ENCODE peak calls at places on chromosome 11, in six cellular contexts. One of them, this sample, is unnamed.

GRCh38 chr11:15505155-15505554 is 390.4 kb downstream of the INSC start:
- DNase-seq in A549: no peak
- DNase-seq in HepG2: no peak
- DNase-seq in endothelial cell of umbilical vein: no peak
- DNase-seq in GM12878: no peak
- DNase-seq in K562: no peak
- DNase-seq in this sample: no peak

GRCh38 chr11:93648168-93648567 is 13.3 kb upstream of the CEP295 start:
- DNase-seq in A549: no peak
- DNase-seq in HepG2: peak; percentile 30
- DNase-seq in endothelial cell of umbilical vein: peak; percentile 7
- DNase-seq in GM12878: no peak
- DNase-seq in K562: no peak
- DNase-seq in this sample: peak; percentile 49

GRCh38 chr11:2685051-2685450 is 14.7 kb downstream of the KCNQ1OT1 start:
- DNase-seq in A549: no peak
- DNase-seq in HepG2: no peak
- DNase-seq in endothelial cell of umbilical vein: no peak
- DNase-seq in GM12878: no peak
- DNase-seq in K562: no peak
- DNase-seq in this sample: no peak

GRCh38 chr11:76605338-76606074 is 65.0 kb downstream of the LRRC32 start:
- DNase-seq in A549: no peak
- DNase-seq in HepG2: no peak
- DNase-seq in endothelial cell of umbilical vein: no peak
- DNase-seq in GM12878: no peak
- DNase-seq in K562: no peak
- DNase-seq in this sample: no peak

GRCh38 chr11:7967826-7968225 is 2.6 kb upstream of the NLRP10 start:
- DNase-seq in A549: no peak
- DNase-seq in HepG2: no peak
- DNase-seq in endothelial cell of umbilical vein: no peak
- DNase-seq in GM12878: no peak
- DNase-seq in K562: no peak
- DNase-seq in this sample: no peak

GRCh38 chr11:68750197-68750987 is 928 bp downstream of the TESMIN start:
- DNase-seq in A549: no peak
- DNase-seq in HepG2: no peak
- DNase-seq in endothelial cell of umbilical vein: no peak
- DNase-seq in GM12878: no peak
- DNase-seq in K562: peak; percentile 45
- DNase-seq in this sample: no peak

GRCh38 chr11:12717851-12718291 is 43.6 kb downstream of the TEAD1 start:
- DNase-seq in A549: no peak
- DNase-seq in HepG2: no peak
- DNase-seq in endothelial cell of umbilical vein: no peak
- DNase-seq in GM12878: peak; percentile 74
- DNase-seq in K562: no peak
- DNase-seq in this sample: no peak

GRCh38 chr11:14898286-14899086 is 6.5 kb upstream of the CYP2R1 start:
- DNase-seq in A549: no peak
- DNase-seq in HepG2: no peak
- DNase-seq in endothelial cell of umbilical vein: no peak
- DNase-seq in GM12878: no peak
- DNase-seq in K562: no peak
- DNase-seq in this sample: peak; percentile 76

GRCh38 chr11:7964261-7964660 is 986 bp downstream of the NLRP10 start:
- DNase-seq in A549: no peak
- DNase-seq in HepG2: no peak
- DNase-seq in endothelial cell of umbilical vein: no peak
- DNase-seq in GM12878: no peak
- DNase-seq in K562: no peak
- DNase-seq in this sample: no peak

GRCh38 chr11:60872952-60873524 is 5.7 kb downstream of the ZP1 start:
- DNase-seq in A549: no peak
- DNase-seq in HepG2: peak; percentile 34
- DNase-seq in endothelial cell of umbilical vein: no peak
- DNase-seq in GM12878: no peak
- DNase-seq in K562: no peak
- DNase-seq in this sample: peak; percentile 68

GRCh38 chr11:8039530-8040260 is 41.3 kb upstream of the TUB start:
- DNase-seq in A549: no peak
- DNase-seq in HepG2: no peak
- DNase-seq in endothelial cell of umbilical vein: no peak
- DNase-seq in GM12878: no peak
- DNase-seq in K562: peak; percentile 25
- DNase-seq in this sample: no peak

GRCh38 chr11:94895451-94895850 is 77.9 kb downstream of the CWC15 start:
- DNase-seq in A549: no peak
- DNase-seq in HepG2: no peak
- DNase-seq in endothelial cell of umbilical vein: peak; percentile 42
- DNase-seq in GM12878: no peak
- DNase-seq in K562: peak; percentile 1
- DNase-seq in this sample: no peak

GRCh38 chr11:4048340-4048739 is 46.3 kb upstream of the RRM1 start:
- DNase-seq in A549: no peak
- DNase-seq in HepG2: no peak
- DNase-seq in endothelial cell of umbilical vein: no peak
- DNase-seq in GM12878: no peak
- DNase-seq in K562: no peak
- DNase-seq in this sample: no peak

GRCh38 chr11:112770487-112770886 is 190.7 kb upstream of the NCAM1 start:
- DNase-seq in A549: no peak
- DNase-seq in HepG2: no peak
- DNase-seq in endothelial cell of umbilical vein: no peak
- DNase-seq in GM12878: no peak
- DNase-seq in K562: no peak
- DNase-seq in this sample: no peak

GRCh38 chr11:36372101-36372767 is 76.1 kb downstream of the PRR5L start:
- DNase-seq in A549: no peak
- DNase-seq in HepG2: no peak
- DNase-seq in endothelial cell of umbilical vein: no peak
- DNase-seq in GM12878: no peak
- DNase-seq in K562: no peak
- DNase-seq in this sample: peak; percentile 34

GRCh38 chr11:131724436-131724995 is 354.1 kb downstream of the NTM start:
- DNase-seq in A549: no peak
- DNase-seq in HepG2: no peak
- DNase-seq in endothelial cell of umbilical vein: no peak
- DNase-seq in GM12878: no peak
- DNase-seq in K562: no peak
- DNase-seq in this sample: no peak

GRCh38 chr11:93843906-93844305 is 6.5 kb downstream of the VSTM5 start:
- DNase-seq in A549: no peak
- DNase-seq in HepG2: no peak
- DNase-seq in endothelial cell of umbilical vein: no peak
- DNase-seq in GM12878: no peak
- DNase-seq in K562: no peak
- DNase-seq in this sample: no peak

GRCh38 chr11:18794956-18795355 is 3.4 kb upstream of the PTPN5 start:
- DNase-seq in A549: no peak
- DNase-seq in HepG2: no peak
- DNase-seq in endothelial cell of umbilical vein: no peak
- DNase-seq in GM12878: no peak
- DNase-seq in K562: no peak
- DNase-seq in this sample: no peak

GRCh38 chr11:11148104-11148509 is 204.9 kb downstream of the CSNK2A3 start:
- DNase-seq in A549: no peak
- DNase-seq in HepG2: no peak
- DNase-seq in endothelial cell of umbilical vein: no peak
- DNase-seq in GM12878: no peak
- DNase-seq in K562: no peak
- DNase-seq in this sample: peak; percentile 26

GRCh38 chr11:61733120-61733978 is 19.1 kb upstream of the MYRF start:
- DNase-seq in A549: peak; percentile 95
- DNase-seq in HepG2: peak; percentile 58
- DNase-seq in endothelial cell of umbilical vein: peak; percentile 66
- DNase-seq in GM12878: peak; percentile 12
- DNase-seq in K562: peak; percentile 88
- DNase-seq in this sample: peak; percentile 81

GRCh38 chr11:126405374-126405773 is 49.9 kb downstream of the ST3GAL4 start:
- DNase-seq in A549: no peak
- DNase-seq in HepG2: no peak
- DNase-seq in endothelial cell of umbilical vein: no peak
- DNase-seq in GM12878: no peak
- DNase-seq in K562: no peak
- DNase-seq in this sample: no peak

GRCh38 chr11:1826552-1827094 is 8.2 kb upstream of the SYT8 start:
- DNase-seq in A549: peak; percentile 72
- DNase-seq in HepG2: peak; percentile 50
- DNase-seq in endothelial cell of umbilical vein: no peak
- DNase-seq in GM12878: no peak
- DNase-seq in K562: peak; percentile 65
- DNase-seq in this sample: peak; percentile 34

GRCh38 chr11:106956887-106957505 is 61.3 kb downstream of the GUCY1A2 start:
- DNase-seq in A549: no peak
- DNase-seq in HepG2: no peak
- DNase-seq in endothelial cell of umbilical vein: no peak
- DNase-seq in GM12878: no peak
- DNase-seq in K562: no peak
- DNase-seq in this sample: peak; percentile 3

GRCh38 chr11:79675081-79675480 is 234.3 kb upstream of the TENM4 start:
- DNase-seq in A549: no peak
- DNase-seq in HepG2: no peak
- DNase-seq in endothelial cell of umbilical vein: no peak
- DNase-seq in GM12878: no peak
- DNase-seq in K562: no peak
- DNase-seq in this sample: no peak

GRCh38 chr11:125123947-125124633 is 12.7 kb upstream of the TMEM218 start:
- DNase-seq in A549: peak; percentile 71
- DNase-seq in HepG2: peak; percentile 73
- DNase-seq in endothelial cell of umbilical vein: peak; percentile 46
- DNase-seq in GM12878: no peak
- DNase-seq in K562: peak; percentile 50
- DNase-seq in this sample: peak; percentile 67

GRCh38 chr11:130070109-130070828 is 575 bp downstream of the APLP2 start:
- DNase-seq in A549: peak; percentile 15
- DNase-seq in HepG2: no peak
- DNase-seq in endothelial cell of umbilical vein: peak; percentile 45
- DNase-seq in GM12878: no peak
- DNase-seq in K562: peak; percentile 65
- DNase-seq in this sample: peak; percentile 72

GRCh38 chr11:8624698-8625097 is 30.7 kb upstream of the STK33 start:
- DNase-seq in A549: no peak
- DNase-seq in HepG2: no peak
- DNase-seq in endothelial cell of umbilical vein: no peak
- DNase-seq in GM12878: no peak
- DNase-seq in K562: no peak
- DNase-seq in this sample: no peak

GRCh38 chr11:8786933-8787332 is 104.3 kb downstream of the RPL27A start:
- DNase-seq in A549: no peak
- DNase-seq in HepG2: no peak
- DNase-seq in endothelial cell of umbilical vein: no peak
- DNase-seq in GM12878: no peak
- DNase-seq in K562: no peak
- DNase-seq in this sample: no peak

GRCh38 chr11:31173926-31174680 is 195.4 kb downstream of the DCDC1 start:
- DNase-seq in A549: no peak
- DNase-seq in HepG2: no peak
- DNase-seq in endothelial cell of umbilical vein: no peak
- DNase-seq in GM12878: no peak
- DNase-seq in K562: no peak
- DNase-seq in this sample: no peak

DNA sequence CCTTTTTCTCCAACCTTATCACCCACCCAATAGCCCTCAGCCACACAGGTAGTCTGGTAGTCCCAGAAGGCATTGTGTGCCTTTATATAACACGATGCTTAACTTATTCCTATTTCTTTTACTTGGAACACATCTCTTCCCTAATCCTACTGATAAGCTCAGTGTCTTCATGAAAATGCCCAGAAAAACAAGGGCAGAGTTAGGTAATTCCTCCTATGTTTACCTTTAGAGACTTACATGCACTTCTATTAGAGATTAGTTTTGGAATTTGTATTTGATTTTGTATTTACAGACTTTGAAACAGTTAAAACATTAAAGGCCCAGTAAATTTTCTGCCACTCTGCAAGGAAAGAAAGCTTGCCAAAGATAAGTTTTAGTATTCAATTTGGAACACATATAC is 637.8 kb upstream of the CCDC90B start:
- DNase-seq in A549: no peak
- DNase-seq in HepG2: no peak
- DNase-seq in endothelial cell of umbilical vein: no peak
- DNase-seq in GM12878: no peak
- DNase-seq in K562: no peak
- DNase-seq in this sample: no peak
- TF ChIP-seq MAX in A549: no peak
- TF ChIP-seq MAX in HepG2: no peak
- TF ChIP-seq MAX in endothelial cell of umbilical vein: no peak
- TF ChIP-seq MAX in GM12878: no peak
- TF ChIP-seq MAX in K562: no peak
- TF ChIP-seq MAX in this sample: no peak

GRCh38 chr11:88484873-88485621 is 147.5 kb upstream of the CTSC start:
- DNase-seq in A549: peak; percentile 36
- DNase-seq in HepG2: peak; percentile 50
- DNase-seq in endothelial cell of umbilical vein: peak; percentile 37
- DNase-seq in GM12878: peak; percentile 27
- DNase-seq in K562: peak; percentile 62
- DNase-seq in this sample: peak; percentile 76
- TF ChIP-seq MYC in A549: no peak
- TF ChIP-seq MYC in HepG2: no peak
- TF ChIP-seq MYC in endothelial cell of umbilical vein: no peak
- TF ChIP-seq MYC in GM12878: no peak
- TF ChIP-seq MYC in K562: no peak
- TF ChIP-seq MYC in this sample: peak; percentile 44

GRCh38 chr11:791658-792534 is 2.0 kb upstream of the CEND1 start:
- DNase-seq in A549: no peak
- DNase-seq in HepG2: no peak
- DNase-seq in endothelial cell of umbilical vein: no peak
- DNase-seq in GM12878: no peak
- DNase-seq in K562: no peak
- DNase-seq in this sample: no peak

GRCh38 chr11:789951-790350 is at the start of gene CEND1:
- DNase-seq in A549: peak; percentile 44
- DNase-seq in HepG2: no peak
- DNase-seq in endothelial cell of umbilical vein: no peak
- DNase-seq in GM12878: no peak
- DNase-seq in K562: peak; percentile 83
- DNase-seq in this sample: no peak

GRCh38 chr11:788953-789940 is 643 bp downstream of the CEND1 start:
- DNase-seq in A549: no peak
- DNase-seq in HepG2: no peak
- DNase-seq in endothelial cell of umbilical vein: no peak
- DNase-seq in GM12878: no peak
- DNase-seq in K562: no peak
- DNase-seq in this sample: no peak

GRCh38 chr11:792535-792821 is 2.6 kb upstream of the CEND1 start:
- DNase-seq in A549: no peak
- DNase-seq in HepG2: no peak
- DNase-seq in endothelial cell of umbilical vein: no peak
- DNase-seq in GM12878: no peak
- DNase-seq in K562: no peak
- DNase-seq in this sample: no peak

GRCh38 chr11:790721-791564 is 1.1 kb upstream of the CEND1 start:
- DNase-seq in A549: no peak
- DNase-seq in HepG2: no peak
- DNase-seq in endothelial cell of umbilical vein: no peak
- DNase-seq in GM12878: no peak
- DNase-seq in K562: no peak
- DNase-seq in this sample: no peak
- H3K4me3 ChIP-seq in A549: no peak overlapping the region
- H3K4me3 ChIP-seq in HepG2: no peak overlapping the region
- H3K4me3 ChIP-seq in endothelial cell of umbilical vein: no peak overlapping the region
- H3K4me3 ChIP-seq in GM12878: no peak overlapping the region
- H3K4me3 ChIP-seq in K562: no peak overlapping the region
- H3K4me3 ChIP-seq in this sample: no peak overlapping the region

GRCh38 chr11:16820324-16821092 is 82.1 kb downstream of the C11orf58 start:
- DNase-seq in A549: peak; percentile 82
- DNase-seq in HepG2: peak; percentile 62
- DNase-seq in endothelial cell of umbilical vein: peak; percentile 74
- DNase-seq in GM12878: peak; percentile 42
- DNase-seq in K562: peak; percentile 70
- DNase-seq in this sample: peak; percentile 77
- TF ChIP-seq MAX in A549: no peak
- TF ChIP-seq MAX in HepG2: no peak
- TF ChIP-seq MAX in endothelial cell of umbilical vein: no peak
- TF ChIP-seq MAX in GM12878: no peak
- TF ChIP-seq MAX in K562: no peak
- TF ChIP-seq MAX in this sample: no peak

This sample was measured in NB4.